ENCODE peak calls at places on chromosomes 3 and 15, in seven cellular contexts. S is MM.1S, Z is choroid plexus epithelial cell, M is heart right ventricle, A is IMR-90, F is left ventricle myocardium inferior, O is HL-60. V is an unnamed sample.

GRCh38 chr3:107965141-107965540 is 125.7 kb downstream of the CD47 start:
- DNase-seq in S (no peak), Z (no peak), M (no peak), A (no peak), F (no peak), O (no peak), V (no peak)

GRCh38 chr15:86863226-86863915 is 783.7 kb downstream of the AGBL1 start:
- DNase-seq in S (no peak), Z (peak), M (no peak), A (no peak), F (no peak), O (no peak), V (no peak)

GRCh38 chr3:112126501-112126900 is 6.5 kb downstream of the GCSAM start:
- DNase-seq in S (no peak), Z (peak), M (no peak), A (peak), F (no peak), O (no peak), V (no peak)

GRCh38 chr15:36943496-36944361 is 156.6 kb downstream of the MEIS2 start:
- DNase-seq in S (no peak), Z (no peak), M (no peak), A (no peak), F (no peak), O (no peak), V (no peak)

GRCh38 chr15:95737051-95737450 is 593.4 kb upstream of the NR2F2 start:
- DNase-seq in S (no peak), Z (no peak), M (no peak), A (no peak), F (no peak), O (no peak), V (no peak)

GRCh38 chr3:165640970-165641369 is 196.3 kb downstream of the BCHE start:
- DNase-seq in S (no peak), Z (no peak), M (no peak), A (no peak), F (no peak), O (no peak), V (no peak)

GRCh38 chr3:135109681-135110080 is 314.6 kb downstream of the EPHB1 start:
- DNase-seq in S (no peak), Z (no peak), M (no peak), A (no peak), F (no peak), O (no peak), V (no peak)

GRCh38 chr15:94119923-94120775 is 111.2 kb upstream of the MCTP2 start:
- DNase-seq in S (peak), Z (peak), M (peak), A (peak), F (peak), O (peak), V (peak)

GRCh38 chr15:36130641-36131310 is 448.6 kb upstream of the CDIN1 start:
- DNase-seq in S (no peak), Z (no peak), M (no peak), A (no peak), F (no peak), O (no peak), V (peak)

GRCh38 chr15:75695206-75695605 is 17.4 kb downstream of the CSPG4 start:
- DNase-seq in S (no peak), Z (no peak), M (no peak), A (no peak), F (no peak), O (no peak), V (no peak)

GRCh38 chr3:9271903-9272302 is 22.5 kb upstream of the SRGAP3 start:
- DNase-seq in S (no peak), Z (no peak), M (no peak), A (no peak), F (no peak), O (no peak), V (no peak)

GRCh38 chr15:85681391-85681790 is 113.3 kb downstream of the KLHL25 start:
- DNase-seq in S (no peak), Z (no peak), M (no peak), A (no peak), F (no peak), O (no peak), V (no peak)

GRCh38 chr15:80876034-80876433 is 96.9 kb downstream of the CEMIP start:
- DNase-seq in S (no peak), Z (peak), M (peak), A (no peak), F (peak), O (no peak), V (no peak)

GRCh38 chr3:66336358-66336766 is 115.6 kb downstream of the SLC25A26 start:
- DNase-seq in S (no peak), Z (peak), M (no peak), A (peak), F (no peak), O (no peak), V (peak)

GRCh38 chr3:71492969-71493368 is 90.6 kb downstream of the FOXP1 start:
- DNase-seq in S (no peak), Z (peak), M (no peak), A (no peak), F (no peak), O (no peak), V (no peak)

GRCh38 chr3:182309120-182309519 is 484.2 kb upstream of the ATP11B start:
- DNase-seq in S (no peak), Z (no peak), M (no peak), A (no peak), F (no peak), O (no peak), V (no peak)

GRCh38 chr3:45055032-45055410 is 28.9 kb downstream of the CLEC3B start:
- DNase-seq in S (no peak), Z (peak), M (no peak), A (peak), F (no peak), O (peak), V (peak)

GRCh38 chr3:187041362-187042061 is 97.8 kb downstream of the RPL39L start:
- DNase-seq in S (peak), Z (peak), M (no peak), A (peak), F (no peak), O (peak), V (no peak)

GRCh38 chr3:159032311-159032710 is 230.5 kb downstream of the MFSD1 start:
- DNase-seq in S (no peak), Z (no peak), M (no peak), A (no peak), F (no peak), O (no peak), V (no peak)

GRCh38 chr3:141330718-141331369 is 37.5 kb upstream of the ZBTB38 start:
- DNase-seq in S (no peak), Z (no peak), M (no peak), A (peak), F (no peak), O (no peak), V (no peak)

GRCh38 chr15:89171136-89172072 is 50.0 kb downstream of the RLBP1 start:
- DNase-seq in S (peak), Z (peak), M (peak), A (peak), F (no peak), O (peak), V (no peak)

GRCh38 chr3:190594171-190594570 is 80.3 kb downstream of the IL1RAP start:
- DNase-seq in S (no peak), Z (no peak), M (no peak), A (no peak), F (no peak), O (no peak), V (no peak)

GRCh38 chr15:29674661-29675533 is 147.4 kb downstream of the TJP1 start:
- DNase-seq in S (no peak), Z (no peak), M (peak), A (peak), F (peak), O (no peak), V (no peak)

GRCh38 chr3:40088527-40089170 is 220.9 kb upstream of the EIF1B start:
- DNase-seq in S (no peak), Z (no peak), M (no peak), A (no peak), F (no peak), O (no peak), V (no peak)

GRCh38 chr3:195467641-195468390 is 25.0 kb upstream of the ACAP2 start:
- DNase-seq in S (no peak), Z (peak), M (no peak), A (peak), F (no peak), O (no peak), V (no peak)

DNA sequence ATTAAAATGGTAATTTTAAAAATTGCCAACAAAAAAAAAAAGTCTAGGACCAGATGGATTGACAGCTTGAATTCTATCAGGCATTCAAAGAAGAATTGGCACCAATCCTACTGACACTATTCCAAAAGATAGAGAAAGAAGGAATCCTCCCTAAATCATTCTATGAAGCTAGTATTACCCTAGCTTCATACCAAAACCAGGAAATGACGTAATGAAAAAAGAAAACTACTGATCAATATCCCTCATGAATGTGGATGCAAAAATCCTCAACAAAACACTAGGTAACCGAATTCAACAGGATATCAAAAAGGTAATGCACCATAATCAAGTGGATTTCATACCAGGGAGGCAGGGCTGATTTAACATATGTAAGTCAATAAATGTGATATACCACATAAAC is 10.2 kb upstream of the CCR1 start:
- DNase-seq in S (no peak), Z (no peak), M (no peak), A (no peak), F (no peak), O (no peak), V (no peak)
- TF ChIP-seq CTCF in S (no peak), Z (no peak), M (no peak), A (no peak), F (no peak), O (no peak), V (no peak)

GRCh38 chr15:58466566-58466965 is 34.8 kb downstream of the LIPC start:
- DNase-seq in S (no peak), Z (no peak), M (no peak), A (no peak), F (no peak), O (no peak), V (no peak)

GRCh38 chr15:58467722-58468436 is 36.1 kb downstream of the LIPC start:
- DNase-seq in S (no peak), Z (peak), M (no peak), A (no peak), F (no peak), O (no peak), V (no peak)

GRCh38 chr15:58465070-58465469 is 33.3 kb downstream of the LIPC start:
- DNase-seq in S (no peak), Z (no peak), M (no peak), A (no peak), F (no peak), O (no peak), V (no peak)

GRCh38 chr15:58465866-58466517 is 34.2 kb downstream of the LIPC start:
- DNase-seq in S (no peak), Z (no peak), M (no peak), A (peak), F (no peak), O (no peak), V (no peak)

DNA sequence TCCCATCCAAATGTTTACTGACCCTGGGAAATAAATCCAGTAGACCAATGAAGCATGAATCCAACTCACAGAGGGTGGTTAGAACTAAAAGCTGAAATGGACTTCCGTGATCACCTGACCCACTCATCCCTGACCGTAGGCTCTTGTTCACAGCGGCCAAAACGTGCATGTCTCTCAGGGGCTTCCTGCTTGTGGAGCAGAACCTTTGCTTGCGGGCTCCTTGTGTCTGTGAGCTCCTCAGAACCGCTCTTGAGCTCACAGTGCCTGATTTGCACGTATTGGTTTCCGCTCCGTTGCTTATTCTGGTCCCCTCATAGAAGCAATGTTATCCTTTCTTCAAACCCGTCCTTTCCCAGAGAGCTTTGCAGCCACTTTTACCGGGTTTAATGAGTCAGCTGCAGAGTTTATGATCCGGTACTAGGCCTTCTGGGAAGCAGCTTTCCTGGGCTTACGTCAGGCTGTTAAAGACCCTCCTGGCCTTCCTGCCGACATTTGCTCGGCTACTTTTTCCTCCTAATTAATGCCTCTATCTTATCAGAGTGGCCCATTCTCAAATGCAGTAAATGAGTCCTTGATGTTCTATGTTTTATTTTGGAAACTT is 35.4 kb downstream of the LIPC start:
- DNase-seq in S (no peak), Z (peak), M (no peak), A (no peak), F (no peak), O (no peak), V (no peak)
- H3K4me3 ChIP-seq in S (no peak), Z (no peak), M (no peak), A (no peak), F (no peak), O (no peak), V (no peak)

GRCh38 chr15:57472861-57473260 is 96.6 kb downstream of the CGNL1 start:
- DNase-seq in S (no peak), Z (no peak), M (no peak), A (peak), F (no peak), O (no peak), V (no peak)

GRCh38 chr15:57468486-57468885 is 92.2 kb downstream of the CGNL1 start:
- DNase-seq in S (no peak), Z (no peak), M (no peak), A (no peak), F (no peak), O (no peak), V (no peak)

DNA sequence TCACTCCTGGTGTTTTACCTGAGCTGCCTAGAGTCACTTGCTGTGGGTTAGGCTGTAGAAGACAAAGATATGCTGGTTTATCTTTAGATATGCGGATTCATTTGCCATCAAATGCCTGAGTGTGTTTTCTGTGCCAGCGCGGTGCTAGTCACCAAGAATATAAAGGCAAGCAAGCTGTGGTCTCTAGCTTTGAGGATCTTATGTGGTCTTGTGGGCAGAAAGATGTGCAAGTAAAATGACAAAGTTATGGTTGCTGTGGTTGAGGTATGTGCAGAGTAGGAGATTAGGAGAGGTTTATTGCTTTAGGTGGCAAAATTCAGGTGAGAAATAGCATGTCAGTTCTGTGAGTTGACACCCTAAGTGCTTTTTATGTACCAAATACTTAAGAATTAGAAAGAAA is 94.2 kb downstream of the CGNL1 start:
- DNase-seq in S (no peak), Z (no peak), M (no peak), A (no peak), F (no peak), O (no peak), V (no peak)
- TF ChIP-seq CTCF in S (no peak), Z (no peak), M (no peak), A (no peak), F (no peak), O (no peak), V (no peak)

DNA sequence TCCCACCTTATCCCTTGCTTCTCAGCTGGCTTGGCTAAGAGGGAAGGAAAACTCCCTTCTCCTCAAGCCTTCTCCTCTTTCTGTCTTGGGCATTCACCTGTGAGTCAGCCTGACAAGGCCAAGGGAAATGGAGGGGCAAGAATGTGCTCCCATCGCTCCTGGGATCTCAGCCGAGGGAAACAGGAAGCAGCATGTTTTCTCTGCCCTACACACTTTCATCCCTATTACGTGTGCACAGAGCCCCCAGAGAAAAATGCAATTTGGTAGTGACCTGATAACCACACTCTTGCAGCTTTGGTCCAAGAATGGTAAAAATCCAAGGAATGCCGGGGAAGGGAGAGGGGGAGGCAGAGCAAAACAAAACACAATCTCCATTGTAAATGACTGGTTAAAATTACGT is 32.9 kb upstream of the MTMR10 start:
- DNase-seq in S (no peak), Z (peak), M (no peak), A (peak), F (no peak), O (no peak), V (peak)
- H3K4me3 ChIP-seq in S (no peak), Z (no peak), M (no peak), A (no peak), F (no peak), O (no peak), V (no peak)

GRCh38 chr3:120417272-120417911 is 33.4 kb downstream of the FSTL1 start:
- DNase-seq in S (peak), Z (peak), M (peak), A (peak), F (peak), O (peak), V (peak)

GRCh38 chr3:120420360-120420759 is 30.4 kb downstream of the FSTL1 start:
- DNase-seq in S (no peak), Z (no peak), M (no peak), A (no peak), F (no peak), O (no peak), V (no peak)

GRCh38 chr3:120419797-120420196 is 31.0 kb downstream of the FSTL1 start:
- DNase-seq in S (no peak), Z (no peak), M (peak), A (no peak), F (peak), O (no peak), V (no peak)

GRCh38 chr3:120418446-120418845 is 32.3 kb downstream of the FSTL1 start:
- DNase-seq in S (no peak), Z (no peak), M (no peak), A (no peak), F (no peak), O (no peak), V (no peak)

DNA sequence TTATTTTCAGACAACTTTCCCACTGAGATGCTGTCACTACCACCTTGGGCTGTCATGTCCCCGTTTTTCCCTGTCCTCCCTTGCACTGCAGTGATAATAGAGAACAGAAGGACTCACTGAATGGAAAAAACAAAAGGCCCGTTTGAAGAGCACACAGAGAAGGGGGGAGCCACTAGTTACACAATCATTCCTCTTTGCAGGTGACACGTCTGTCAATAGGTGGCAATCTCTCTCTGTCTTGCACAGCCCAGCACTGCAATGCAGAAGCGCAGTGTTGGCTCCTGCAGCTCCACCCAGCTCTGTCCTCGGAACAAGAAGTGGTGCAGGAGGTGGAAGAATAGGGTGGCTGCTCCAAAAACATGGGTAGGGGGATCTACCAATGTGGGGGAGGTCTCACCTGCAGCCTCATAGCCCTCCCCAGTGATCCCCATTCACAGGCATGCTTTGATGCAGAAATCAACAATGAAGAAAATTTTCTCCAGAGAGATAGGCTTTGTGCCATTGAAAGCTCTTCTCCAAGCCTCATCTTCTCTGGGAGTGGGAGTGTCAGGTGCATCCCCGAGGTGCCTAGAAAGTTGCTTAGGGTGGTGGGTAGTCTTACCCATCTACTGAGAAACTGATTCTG is 31.8 kb downstream of the FSTL1 start:
- DNase-seq in S (peak), Z (peak), M (peak), A (no peak), F (peak), O (peak), V (no peak)
- TF ChIP-seq CTCF in S (peak), Z (peak), M (peak), A (peak), F (peak), O (peak), V (peak)

GRCh38 chr3:157493627-157494550 is 9.3 kb downstream of the VEPH1 start:
- DNase-seq in S (peak), Z (peak), M (no peak), A (peak), F (no peak), O (no peak), V (peak)
- H3K4me3 ChIP-seq in S (no peak), Z (no peak), M (no peak), A (no peak), F (no peak), O (no peak), V (no peak)

GRCh38 chr3:32303051-32303786 is 64.7 kb downstream of the CMTM8 start:
- DNase-seq in S (no peak), Z (peak), M (no peak), A (no peak), F (no peak), O (no peak), V (no peak)

GRCh38 chr3:32305477-32305876 is 67.0 kb downstream of the CMTM8 start:
- DNase-seq in S (no peak), Z (no peak), M (no peak), A (no peak), F (no peak), O (no peak), V (no peak)

GRCh38 chr3:32306072-32306471 is 67.6 kb downstream of the CMTM8 start:
- DNase-seq in S (no peak), Z (no peak), M (no peak), A (no peak), F (no peak), O (no peak), V (no peak)

GRCh38 chr3:32303977-32304376 is 65.5 kb downstream of the CMTM8 start:
- DNase-seq in S (no peak), Z (no peak), M (no peak), A (no peak), F (no peak), O (no peak), V (no peak)

DNA sequence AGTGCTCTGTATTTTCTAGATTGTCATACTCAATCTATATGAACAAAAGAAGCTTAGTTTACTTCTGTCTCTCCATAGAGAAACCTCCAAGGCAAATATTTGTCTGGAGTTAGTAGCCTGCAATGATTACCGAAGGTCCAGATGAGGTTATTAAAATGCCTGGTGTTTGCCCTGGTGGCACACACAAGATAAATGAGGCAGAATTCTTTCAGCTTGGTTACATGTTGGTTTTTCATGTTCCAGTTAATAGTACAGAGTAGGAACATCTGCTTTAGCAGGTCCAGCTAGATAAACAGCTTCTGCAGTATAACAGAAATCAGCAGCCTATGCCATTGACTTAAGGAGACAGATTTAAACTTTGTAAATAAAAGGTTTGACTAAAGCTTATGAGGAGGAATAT is 66.0 kb downstream of the CMTM8 start:
- DNase-seq in S (no peak), Z (no peak), M (no peak), A (no peak), F (no peak), O (no peak), V (no peak)
- TF ChIP-seq CTCF in S (no peak), Z (no peak), M (no peak), A (no peak), F (no peak), O (no peak), V (no peak)

GRCh38 chr3:62876064-62876463 is 848 bp upstream of the CADPS start:
- DNase-seq in S (peak), Z (peak), M (peak), A (peak), F (peak), O (no peak), V (peak)
- H3K4me3 ChIP-seq in S (no peak), Z (no peak), M (no peak), A (no peak), F (peak), O (no peak), V (no peak)